ENCODE peak calls at places on chromosomes 12 and 14, in six cellular contexts. S is DMS153; L is COR-L47; H is tibial artery; Q is tibial nerve; G is stimulated activated CD4-positive, alpha-beta T cell treated with anti-CD3 and anti-CD28 coated beads, Interleukin-15, amount 100 ng/mL, for 24 hours. I is an unnamed sample.

GRCh38 chr14:99267871-99268775 is 3.9 kb downstream of the BCL11B start:
- DNase-seq in S (no peak), L (no peak), H (no peak), Q (no peak), G (peak; percentile 59), I (no peak)

GRCh38 chr12:99130808-99131538 is 485.9 kb downstream of the APAF1 start:
- DNase-seq in S (no peak), L (no peak), H (no peak), Q (no peak), G (no peak), I (no peak)

GRCh38 chr14:93715279-93715927 is 72.9 kb downstream of the PRIMA1 start:
- DNase-seq in S (no peak), L (no peak), H (no peak), Q (no peak), G (no peak), I (no peak)

GRCh38 chr14:100297320-100298300 is 8.6 kb downstream of the SLC25A29 start:
- DNase-seq in S (no peak), L (no peak), H (peak; percentile 91), Q (peak; percentile 48), G (no peak), I (peak; percentile 78)

GRCh38 chr12:51246254-51246853 is 7.7 kb downstream of the DAZAP2 start:
- DNase-seq in S (peak; percentile 64), L (no peak), H (no peak), Q (no peak), G (peak; percentile 50), I (no peak)

GRCh38 chr14:48584031-48584430 is 908.6 kb upstream of the MDGA2 start:
- DNase-seq in S (no peak), L (no peak), H (no peak), Q (no peak), G (no peak), I (no peak)

GRCh38 chr14:34981743-34982420 is 910 bp upstream of the SRP54 start:
- DNase-seq in S (peak; percentile 69), L (peak; percentile 4), H (peak; percentile 22), Q (no peak), G (peak; percentile 56), I (peak; percentile 14)

GRCh38 chr12:122834229-122834920 is 882 bp upstream of the HIP1R start:
- DNase-seq in S (peak; percentile 72), L (peak; percentile 50), H (no peak), Q (no peak), G (peak; percentile 25), I (no peak)

GRCh38 chr12:54376596-54377468 is 7.7 kb downstream of the ZNF385A start:
- DNase-seq in S (no peak), L (no peak), H (peak; percentile 78), Q (no peak), G (no peak), I (no peak)

GRCh38 chr12:120534703-120535655 is 823 bp downstream of the RNF10 start:
- DNase-seq in S (no peak), L (peak; percentile 31), H (peak; percentile 28), Q (no peak), G (peak; percentile 65), I (peak; percentile 37)

GRCh38 chr12:87960557-87960956 is 68.6 kb downstream of the C12orf50 start:
- DNase-seq in S (no peak), L (peak; percentile 70), H (no peak), Q (no peak), G (no peak), I (no peak)

GRCh38 chr12:7101047-7101693 is 7.8 kb downstream of the C1RL start:
- DNase-seq in S (no peak), L (no peak), H (peak; percentile 24), Q (no peak), G (no peak), I (no peak)

GRCh38 chr14:94485944-94486841 is 10.2 kb upstream of the SERPINA9 start:
- DNase-seq in S (peak; percentile 56), L (peak; percentile 29), H (peak; percentile 31), Q (no peak), G (peak; percentile 54), I (peak; percentile 11)

GRCh38 chr14:33493329-33493728 is 457.5 kb downstream of the EGLN3 start:
- DNase-seq in S (no peak), L (no peak), H (no peak), Q (no peak), G (no peak), I (no peak)

GRCh38 chr14:88882236-88882635 is 57.8 kb downstream of the TTC8 start:
- DNase-seq in S (no peak), L (no peak), H (no peak), Q (no peak), G (no peak), I (no peak)

GRCh38 chr14:100287202-100287997 is 18.8 kb downstream of the SLC25A29 start:
- DNase-seq in S (no peak), L (no peak), H (no peak), Q (no peak), G (no peak), I (no peak)

GRCh38 chr12:57479376-57480115 is at the start of gene ARHGAP9:
- DNase-seq in S (no peak), L (no peak), H (no peak), Q (no peak), G (peak; percentile 64), I (no peak)

GRCh38 chr12:15928870-15929571 is 17.9 kb downstream of the DERA start:
- DNase-seq in S (no peak), L (peak; percentile 12), H (no peak), Q (no peak), G (no peak), I (peak; percentile 31)

GRCh38 chr14:28515571-28515970 is 251.0 kb upstream of the FOXG1 start:
- DNase-seq in S (no peak), L (no peak), H (no peak), Q (no peak), G (no peak), I (no peak)

GRCh38 chr14:62409909-62410308 is 635.3 kb downstream of the KCNH5 start:
- DNase-seq in S (no peak), L (no peak), H (no peak), Q (no peak), G (no peak), I (no peak)

GRCh38 chr14:29894030-29894429 is 33.6 kb downstream of the PRKD1 start:
- DNase-seq in S (no peak), L (no peak), H (no peak), Q (no peak), G (no peak), I (no peak)

GRCh38 chr14:55052259-55052930 is 948 bp downstream of the MAPK1IP1L start:
- DNase-seq in S (no peak), L (no peak), H (no peak), Q (no peak), G (no peak), I (no peak)

GRCh38 chr12:107891967-107892366 is 117.5 kb downstream of the ASCL4 start:
- DNase-seq in S (no peak), L (no peak), H (no peak), Q (no peak), G (no peak), I (no peak)

GRCh38 chr14:35669782-35670181 is 135.8 kb downstream of the INSM2 start:
- DNase-seq in S (peak; percentile 58), L (no peak), H (no peak), Q (no peak), G (no peak), I (no peak)

GRCh38 chr12:8658361-8658760 is 4.3 kb downstream of the MFAP5 start:
- DNase-seq in S (no peak), L (no peak), H (no peak), Q (no peak), G (no peak), I (no peak)

GRCh38 chr12:74897425-74898211 is 312.0 kb downstream of the KCNC2 start:
- DNase-seq in S (no peak), L (no peak), H (no peak), Q (no peak), G (no peak), I (no peak)

GRCh38 chr14:77804592-77804991 is 4.7 kb downstream of the ADCK1 start:
- DNase-seq in S (no peak), L (no peak), H (no peak), Q (no peak), G (peak; percentile 45), I (no peak)

GRCh38 chr12:51405801-51406207 is 14.6 kb upstream of the GALNT6 start:
- DNase-seq in S (peak; percentile 79), L (no peak), H (no peak), Q (no peak), G (no peak), I (no peak)

GRCh38 chr14:100078997-100079561 is 13.9 kb downstream of the EVL start:
- DNase-seq in S (no peak), L (peak; percentile 9), H (no peak), Q (no peak), G (peak; percentile 80), I (peak; percentile 21)

GRCh38 chr14:90087433-90087832 is 25.6 kb downstream of the KCNK13 start:
- DNase-seq in S (no peak), L (no peak), H (peak; percentile 63), Q (peak; percentile 25), G (no peak), I (peak; percentile 31)

GRCh38 chr12:117890137-117890536 is 78.7 kb downstream of the KSR2 start:
- DNase-seq in S (no peak), L (no peak), H (no peak), Q (no peak), G (no peak), I (no peak)

GRCh38 chr14:89440997-89441909 is 24.2 kb upstream of the FOXN3 start:
- DNase-seq in S (no peak), L (no peak), H (no peak), Q (no peak), G (no peak), I (no peak)

GRCh38 chr12:69523433-69524330 is 53.5 kb downstream of the FRS2 start:
- DNase-seq in S (no peak), L (no peak), H (no peak), Q (no peak), G (no peak), I (no peak)

GRCh38 chr12:110619534-110619953 is 5.6 kb downstream of the TCTN1 start:
- DNase-seq in S (no peak), L (no peak), H (no peak), Q (no peak), G (peak; percentile 61), I (no peak)

GRCh38 chr12:105860556-105861207 is 278.1 kb downstream of the NUAK1 start:
- DNase-seq in S (peak; percentile 100), L (peak; percentile 93), H (no peak), Q (no peak), G (no peak), I (no peak)

GRCh38 chr14:80003138-80003537 is 208.2 kb downstream of the DIO2 start:
- DNase-seq in S (peak; percentile 70), L (no peak), H (no peak), Q (no peak), G (no peak), I (no peak)

GRCh38 chr12:3962661-3963483 is 89.7 kb upstream of the PARP11 start:
- DNase-seq in S (no peak), L (no peak), H (peak; percentile 24), Q (no peak), G (peak; percentile 67), I (no peak)

GRCh38 chr12:109087250-109087649 is 6.0 kb downstream of the ALKBH2 start:
- DNase-seq in S (no peak), L (no peak), H (no peak), Q (no peak), G (no peak), I (no peak)

GRCh38 chr14:31090872-31091764 is 64.9 kb upstream of the STRN3 start:
- DNase-seq in S (peak; percentile 65), L (no peak), H (peak; percentile 82), Q (no peak), G (no peak), I (no peak)